ENCODE peak calls at places on chromosomes 7 and 10, in ten cellular contexts. L is caudate nucleus, W is heart right ventricle, G is substantia nigra, S is stomach, H is ovary, I is right lobe of liver, J is upper lobe of right lung, Y is A549, U is H9. V is an unnamed sample.

GRCh38 chr7:25028370-25028971 is 48.5 kb upstream of the OSBPL3 start:
- DNase-seq in L (no peak), W (no peak), G (no peak), S (no peak), H (no peak), I (no peak), J (no peak), Y (peak), U (no peak), V (no peak)

GRCh38 chr7:127895814-127896280 is 135.4 kb downstream of the LRRC4 start:
- DNase-seq in L (no peak), W (no peak), G (no peak), S (no peak), H (no peak), I (no peak), J (no peak), Y (no peak), U (no peak), V (no peak)

GRCh38 chr7:70131807-70132565 is 533.7 kb downstream of the AUTS2 start:
- DNase-seq in L (no peak), W (no peak), G (no peak), S (no peak), H (no peak), I (no peak), J (no peak), Y (no peak), U (no peak), V (no peak)

GRCh38 chr7:45098983-45099839 is 10.4 kb upstream of the NACAD start:
- DNase-seq in L (no peak), W (no peak), G (no peak), S (no peak), H (no peak), I (no peak), J (peak), Y (no peak), U (no peak), V (no peak)

GRCh38 chr10:102431452-102432124 is 786 bp downstream of the CUEDC2 start:
- DNase-seq in L (no peak), W (no peak), G (no peak), S (no peak), H (no peak), I (no peak), J (no peak), Y (peak), U (no peak), V (no peak)

GRCh38 chr7:66376264-66376945 is 171.3 kb downstream of the TPST1 start:
- DNase-seq in L (no peak), W (no peak), G (no peak), S (no peak), H (no peak), I (no peak), J (no peak), Y (no peak), U (peak), V (no peak)

GRCh38 chr10:91349381-91349780 is 60.8 kb upstream of the HECTD2 start:
- DNase-seq in L (no peak), W (peak), G (no peak), S (no peak), H (no peak), I (no peak), J (no peak), Y (peak), U (no peak), V (no peak)

GRCh38 chr7:32502656-32503189 is 7.4 kb downstream of the AVL9 start:
- DNase-seq in L (no peak), W (no peak), G (no peak), S (no peak), H (no peak), I (no peak), J (no peak), Y (no peak), U (no peak), V (no peak)

GRCh38 chr7:151410405-151411390 is 860 bp upstream of the WDR86 start:
- DNase-seq in L (no peak), W (no peak), G (no peak), S (no peak), H (peak), I (no peak), J (peak), Y (no peak), U (peak), V (no peak)

GRCh38 chr10:49645417-49646255 is 31.8 kb downstream of the CHAT start:
- DNase-seq in L (no peak), W (no peak), G (no peak), S (peak), H (peak), I (peak), J (peak), Y (no peak), U (peak), V (no peak)

GRCh38 chr7:48337012-48337621 is 165.9 kb downstream of the ABCA13 start:
- DNase-seq in L (no peak), W (no peak), G (no peak), S (no peak), H (no peak), I (no peak), J (no peak), Y (peak), U (peak), V (no peak)

GRCh38 chr7:23426876-23427275 is 43.4 kb downstream of the IGF2BP3 start:
- DNase-seq in L (no peak), W (no peak), G (no peak), S (no peak), H (no peak), I (no peak), J (no peak), Y (no peak), U (no peak), V (no peak)

GRCh38 chr7:116691664-116692063 is 19.7 kb downstream of the MET start:
- DNase-seq in L (no peak), W (no peak), G (no peak), S (no peak), H (no peak), I (peak), J (no peak), Y (peak), U (no peak), V (no peak)

GRCh38 chr10:132162021-132162531 is 24.7 kb upstream of the DPYSL4 start:
- DNase-seq in L (no peak), W (no peak), G (no peak), S (no peak), H (no peak), I (no peak), J (no peak), Y (no peak), U (no peak), V (no peak)

GRCh38 chr7:67616517-67616916 is 619.9 kb downstream of the TYW1 start:
- DNase-seq in L (no peak), W (no peak), G (no peak), S (no peak), H (no peak), I (no peak), J (no peak), Y (no peak), U (no peak), V (no peak)

GRCh38 chr7:34759477-34760125 is 101.6 kb downstream of the NPSR1 start:
- DNase-seq in L (no peak), W (no peak), G (no peak), S (no peak), H (no peak), I (no peak), J (no peak), Y (peak), U (peak), V (no peak)

GRCh38 chr7:143429770-143430698 is 13.2 kb upstream of the TAS2R60 start:
- DNase-seq in L (no peak), W (no peak), G (no peak), S (no peak), H (no peak), I (no peak), J (no peak), Y (no peak), U (no peak), V (no peak)

GRCh38 chr7:45258533-45259226 is 101.1 kb downstream of the RAMP3 start:
- DNase-seq in L (no peak), W (no peak), G (no peak), S (no peak), H (no peak), I (no peak), J (no peak), Y (no peak), U (no peak), V (no peak)

GRCh38 chr10:110843031-110843430 is 28.7 kb upstream of the PDCD4 start:
- DNase-seq in L (no peak), W (no peak), G (no peak), S (no peak), H (no peak), I (no peak), J (no peak), Y (no peak), U (no peak), V (no peak)

GRCh38 chr10:69382382-69383117 is 34.2 kb downstream of the TACR2 start:
- DNase-seq in L (no peak), W (no peak), G (no peak), S (no peak), H (no peak), I (no peak), J (no peak), Y (peak), U (no peak), V (no peak)

GRCh38 chr7:74263399-74264120 is 9.4 kb upstream of the RFC2 start:
- DNase-seq in L (no peak), W (no peak), G (no peak), S (no peak), H (no peak), I (no peak), J (no peak), Y (no peak), U (no peak), V (peak)

GRCh38 chr7:48244902-48245301 is 73.6 kb downstream of the ABCA13 start:
- DNase-seq in L (no peak), W (peak), G (no peak), S (no peak), H (no peak), I (no peak), J (no peak), Y (no peak), U (no peak), V (no peak)

GRCh38 chr7:50449501-50449880 is 659 bp downstream of the FIGNL1 start:
- DNase-seq in L (no peak), W (no peak), G (no peak), S (no peak), H (no peak), I (no peak), J (no peak), Y (no peak), U (no peak), V (no peak)

GRCh38 chr7:131653418-131654248 is 97.2 kb upstream of the PODXL start:
- DNase-seq in L (no peak), W (no peak), G (no peak), S (no peak), H (peak), I (no peak), J (peak), Y (peak), U (no peak), V (no peak)

GRCh38 chr10:88731296-88731695 is 25.2 kb downstream of the LIPK start:
- DNase-seq in L (no peak), W (no peak), G (no peak), S (peak), H (no peak), I (no peak), J (peak), Y (no peak), U (peak), V (peak)

GRCh38 chr7:48360574-48360973 is 189.3 kb downstream of the ABCA13 start:
- DNase-seq in L (no peak), W (no peak), G (no peak), S (no peak), H (no peak), I (no peak), J (no peak), Y (no peak), U (no peak), V (no peak)

GRCh38 chr7:47827321-47827720 is 120.9 kb downstream of the PKD1L1 start:
- DNase-seq in L (no peak), W (no peak), G (no peak), S (no peak), H (no peak), I (no peak), J (no peak), Y (no peak), U (no peak), V (no peak)

GRCh38 chr7:8133955-8134733 is 127.8 kb downstream of the ICA1 start:
- DNase-seq in L (no peak), W (no peak), G (no peak), S (no peak), H (no peak), I (no peak), J (no peak), Y (no peak), U (no peak), V (no peak)

GRCh38 chr10:99431190-99431549 is 746 bp upstream of the GOT1 start:
- DNase-seq in L (peak), W (peak), G (peak), S (peak), H (peak), I (peak), J (peak), Y (peak), U (peak), V (peak)

GRCh38 chr10:34786464-34786863 is 28.6 kb downstream of the PARD3 start:
- DNase-seq in L (no peak), W (no peak), G (no peak), S (no peak), H (no peak), I (no peak), J (no peak), Y (no peak), U (no peak), V (no peak)

GRCh38 chr7:20217193-20217948 is at the start of gene MACC1:
- DNase-seq in L (no peak), W (no peak), G (no peak), S (peak), H (no peak), I (no peak), J (peak), Y (no peak), U (peak), V (peak)

GRCh38 chr7:77655836-77656455 is 40.3 kb upstream of the RSBN1L start:
- DNase-seq in L (no peak), W (no peak), G (no peak), S (no peak), H (no peak), I (no peak), J (no peak), Y (no peak), U (no peak), V (no peak)

GRCh38 chr7:12249706-12250105 is 38.6 kb downstream of the TMEM106B start:
- DNase-seq in L (no peak), W (no peak), G (no peak), S (no peak), H (no peak), I (no peak), J (no peak), Y (no peak), U (no peak), V (no peak)

GRCh38 chr10:64430690-64431323 is 909.6 kb downstream of the REEP3 start:
- DNase-seq in L (no peak), W (no peak), G (peak), S (no peak), H (no peak), I (no peak), J (no peak), Y (peak), U (peak), V (no peak)

GRCh38 chr7:115678049-115678982 is 352.2 kb downstream of the TFEC start:
- DNase-seq in L (no peak), W (no peak), G (no peak), S (peak), H (peak), I (peak), J (no peak), Y (peak), U (no peak), V (peak)

GRCh38 chr10:19713800-19714525 is 102.3 kb upstream of the PLXDC2 start:
- DNase-seq in L (peak), W (no peak), G (peak), S (no peak), H (no peak), I (no peak), J (no peak), Y (no peak), U (peak), V (no peak)

GRCh38 chr7:132614428-132615076 is 38.3 kb upstream of the PLXNA4 start:
- DNase-seq in L (no peak), W (peak), G (peak), S (no peak), H (peak), I (no peak), J (peak), Y (no peak), U (peak), V (no peak)

DNA sequence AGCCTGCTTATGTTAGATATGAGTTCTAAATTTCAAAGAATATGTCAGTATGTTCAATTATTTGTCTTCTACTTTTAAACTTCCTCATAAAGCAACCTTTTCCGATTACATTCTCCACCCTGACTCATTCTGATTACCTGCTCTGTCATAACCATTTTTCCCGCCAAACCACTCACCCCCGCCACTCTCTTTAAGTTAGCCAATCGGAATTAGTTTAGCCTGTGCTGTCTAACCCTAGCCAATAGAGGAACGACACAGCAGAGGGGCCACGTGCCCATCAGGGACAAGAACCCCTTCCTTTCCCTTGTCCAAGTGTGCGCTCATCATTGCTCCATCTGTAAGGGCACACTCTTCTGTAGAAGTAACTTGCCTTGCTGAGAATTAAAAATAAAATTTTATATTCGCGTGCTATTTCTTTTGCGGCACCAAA is 91.4 kb downstream of the CCDC71L start:
- DNase-seq in L (no peak), W (no peak), G (no peak), S (no peak), H (no peak), I (no peak), J (no peak), Y (no peak), U (no peak), V (no peak)
- H3K27ac ChIP-seq in L (no peak), W (no peak), G (no peak), S (no peak), H (no peak), I (peak), J (no peak), Y (peak), U (no peak), V (no peak)

DNA sequence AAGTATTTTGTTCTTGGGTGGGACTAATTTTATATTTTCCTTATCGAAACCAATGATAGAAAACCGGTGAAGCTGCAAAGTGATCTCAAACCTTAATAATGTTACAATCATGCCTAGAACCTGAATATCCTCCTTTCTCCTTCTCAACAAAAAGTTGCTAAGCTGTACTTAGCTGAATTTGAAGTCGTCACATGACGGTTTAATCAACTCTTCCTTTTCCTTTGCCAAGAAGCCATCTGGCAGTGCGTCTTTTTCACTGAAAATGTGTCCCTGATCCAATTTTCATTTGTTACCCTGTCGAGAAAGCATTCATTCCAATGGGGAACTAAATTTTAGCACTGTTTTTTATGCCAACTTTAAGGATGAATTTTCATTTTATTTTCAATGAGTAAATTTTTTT is 979.8 kb downstream of the DNAJB9 start:
- DNase-seq in L (no peak), W (peak), G (no peak), S (no peak), H (no peak), I (no peak), J (no peak), Y (no peak), U (no peak), V (no peak)
- H3K27ac ChIP-seq in L (no peak), W (no peak), G (no peak), S (no peak), H (no peak), I (no peak), J (no peak), Y (no peak), U (no peak), V (no peak)

DNA sequence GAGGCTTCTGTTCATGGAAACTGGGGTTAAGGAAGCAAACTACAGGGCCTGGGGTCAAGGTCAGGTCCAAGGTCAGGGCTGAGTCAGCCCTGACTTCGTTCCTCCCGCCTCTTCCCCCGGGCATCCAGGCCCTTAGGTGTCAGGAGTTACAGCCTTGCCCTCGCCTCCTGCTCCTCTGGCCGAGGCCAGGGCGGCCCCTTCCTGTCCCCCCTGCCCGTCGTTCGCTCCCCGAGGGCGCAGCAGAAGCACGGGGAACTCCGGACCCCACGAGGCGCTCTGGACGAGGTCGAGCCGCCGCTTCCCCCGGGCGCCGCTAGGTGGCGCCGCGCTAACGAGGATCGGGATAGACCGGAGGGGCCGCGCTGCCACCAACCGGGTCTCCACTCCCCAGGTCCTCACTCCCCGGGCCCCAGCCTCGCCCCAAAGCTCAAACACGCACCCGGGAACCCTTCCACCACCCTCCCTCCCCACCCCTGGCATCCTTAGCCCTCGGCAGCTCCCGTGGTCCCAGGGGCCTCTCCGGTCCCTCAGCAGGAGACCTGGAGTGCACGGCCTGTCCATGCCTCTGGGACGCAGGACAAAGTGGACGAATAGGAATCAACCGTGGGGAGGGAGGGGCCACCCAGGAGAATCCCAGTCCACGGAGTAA is 59.2 kb upstream of the MYL10 start:
- DNase-seq in L (peak), W (peak), G (peak), S (peak), H (peak), I (peak), J (peak), Y (peak), U (peak), V (peak)
- H3K27ac ChIP-seq in L (no peak), W (no peak), G (no peak), S (no peak), H (no peak), I (no peak), J (no peak), Y (peak), U (no peak), V (no peak)

GRCh38 chr10:22647244-22647643 is 67.1 kb downstream of the PIP4K2A start:
- DNase-seq in L (no peak), W (no peak), G (no peak), S (no peak), H (no peak), I (no peak), J (no peak), Y (no peak), U (no peak), V (no peak)
- H3K27ac ChIP-seq in L (peak), W (no peak), G (peak), S (peak), H (no peak), I (peak), J (no peak), Y (no peak), U (no peak), V (peak)

GRCh38 chr7:102451371-102452054 is 13.2 kb downstream of the ALKBH4 start:
- DNase-seq in L (no peak), W (no peak), G (no peak), S (no peak), H (no peak), I (no peak), J (no peak), Y (no peak), U (peak), V (no peak)
- H3K27ac ChIP-seq in L (no peak), W (no peak), G (no peak), S (no peak), H (no peak), I (no peak), J (no peak), Y (peak), U (no peak), V (no peak)

GRCh38 chr10:119657725-119658124 is 6.5 kb downstream of the BAG3 start:
- DNase-seq in L (no peak), W (no peak), G (no peak), S (no peak), H (no peak), I (peak), J (no peak), Y (no peak), U (no peak), V (no peak)
- H3K27ac ChIP-seq in L (peak), W (peak), G (no peak), S (peak), H (peak), I (peak), J (peak), Y (peak), U (no peak), V (no peak)

V was measured in Peyer's patch.